ENCODE peak calls at places on chromosomes 4 and X, in eight cellular contexts. Y, C, H, N, R, I, Z and M are unnamed samples.

GRCh38 chr4:2932561-2932950 is 30.6 kb downstream of the NOP14 start:
- DNase-seq in Y (no peak), R (no peak), I (no peak), H (no peak), Z (no peak), C (no peak), N (no peak), M (no peak)

GRCh38 chr4:7557447-7557846 is 122.7 kb upstream of the PSAPL1 start:
- DNase-seq in C (no peak), Z (no peak), I (peak; percentile 27), R (peak; percentile 87), N (peak; percentile 87), Y (peak; percentile 89), H (peak; percentile 25), M (peak; percentile 12)

GRCh38 chr4:147768113-147768512 is 36.2 kb downstream of the ARHGAP10 start:
- DNase-seq in Y (peak; percentile 77), C (no peak), I (no peak), R (peak; percentile 59), Z (no peak), H (peak; percentile 25), N (peak; percentile 68), M (no peak)

GRCh38 chr4:123259676-123260428 is 136.7 kb upstream of the SPRY1 start:
- DNase-seq in H (no peak), I (no peak), R (no peak), Z (no peak), C (no peak), N (no peak), Y (no peak), M (no peak)

GRCh38 chr4:55819634-55820033 is at the start of gene EXOC1L:
- DNase-seq in N (peak; percentile 35), Y (no peak), Z (no peak), C (no peak), I (no peak), R (no peak), H (no peak), M (no peak)

GRCh38 chr4:13601060-13601459 is 26.5 kb downstream of the BOD1L1 start:
- DNase-seq in I (no peak), H (no peak), C (no peak), Z (no peak), Y (no peak), N (no peak), R (no peak), M (no peak)

GRCh38 chr4:146054676-146055075 is 116.1 kb upstream of the ZNF827 start:
- DNase-seq in H (no peak), C (no peak), Y (no peak), R (no peak), I (no peak), N (no peak), Z (no peak), M (no peak)

GRCh38 chrX:37060999-37061398 is 52.8 kb downstream of the FAM47C start:
- DNase-seq in I (peak; percentile 1), H (peak; percentile 35), Y (peak; percentile 35), Z (no peak), C (no peak), R (peak; percentile 2), N (peak; percentile 10), M (peak; percentile 4)

GRCh38 chr4:60116592-60116991 is 1083.5 kb upstream of the ADGRL3 start:
- DNase-seq in R (no peak), I (no peak), Y (no peak), C (no peak), Z (no peak), N (no peak), H (no peak), M (no peak)

GRCh38 chr4:113905301-113905700 is 74.1 kb downstream of the ARSJ start:
- DNase-seq in Z (no peak), I (no peak), Y (no peak), H (no peak), C (no peak), R (no peak), N (no peak), M (no peak)